ENCODE peak calls at places on chromosomes 1 and 21, in four cellular contexts. One of them, this sample, is unnamed.

GRCh38 chr1:227544067-227544655 is 19.2 kb upstream of the ZNF678 start:
- DNase-seq in AG20443: no peak
- DNase-seq in chondrocyte: peak
- DNase-seq in stimulated activated CD4-positive, alpha-beta T cell treated with anti-CD3 and anti-CD28 coated beads, Interleukin-1b, Interleukin-23, amount 100 ng/mL, for 24 hours: no peak
- DNase-seq in this sample: no peak

GRCh38 chr1:64183380-64183984 is 19.9 kb upstream of the UBE2U start:
- DNase-seq in stimulated activated CD4-positive, alpha-beta T cell treated with anti-CD3 and anti-CD28 coated beads, Interleukin-1b, Interleukin-23, amount 100 ng/mL, for 24 hours: no peak
- DNase-seq in chondrocyte: no peak
- DNase-seq in AG20443: no peak
- DNase-seq in this sample: no peak

GRCh38 chr1:7404046-7404742 is 366.9 kb upstream of the VAMP3 start:
- DNase-seq in chondrocyte: peak
- DNase-seq in stimulated activated CD4-positive, alpha-beta T cell treated with anti-CD3 and anti-CD28 coated beads, Interleukin-1b, Interleukin-23, amount 100 ng/mL, for 24 hours: no peak
- DNase-seq in AG20443: no peak
- DNase-seq in this sample: no peak

GRCh38 chr1:90314533-90314932 is 319.6 kb downstream of the ZNF326 start:
- DNase-seq in AG20443: no peak
- DNase-seq in chondrocyte: no peak
- DNase-seq in stimulated activated CD4-positive, alpha-beta T cell treated with anti-CD3 and anti-CD28 coated beads, Interleukin-1b, Interleukin-23, amount 100 ng/mL, for 24 hours: no peak
- DNase-seq in this sample: no peak

GRCh38 chr1:64514197-64514765 is 44.4 kb downstream of the CACHD1 start:
- DNase-seq in AG20443: no peak
- DNase-seq in stimulated activated CD4-positive, alpha-beta T cell treated with anti-CD3 and anti-CD28 coated beads, Interleukin-1b, Interleukin-23, amount 100 ng/mL, for 24 hours: no peak
- DNase-seq in chondrocyte: no peak
- DNase-seq in this sample: no peak

GRCh38 chr1:89610457-89610991 is 22.4 kb upstream of the LRRC8C start:
- DNase-seq in stimulated activated CD4-positive, alpha-beta T cell treated with anti-CD3 and anti-CD28 coated beads, Interleukin-1b, Interleukin-23, amount 100 ng/mL, for 24 hours: no peak
- DNase-seq in AG20443: no peak
- DNase-seq in chondrocyte: peak
- DNase-seq in this sample: no peak

GRCh38 chr1:224333939-224334701 is 4.1 kb upstream of the NVL start:
- DNase-seq in stimulated activated CD4-positive, alpha-beta T cell treated with anti-CD3 and anti-CD28 coated beads, Interleukin-1b, Interleukin-23, amount 100 ng/mL, for 24 hours: no peak
- DNase-seq in chondrocyte: no peak
- DNase-seq in AG20443: peak
- DNase-seq in this sample: no peak

GRCh38 chr1:52906135-52906603 is 15.4 kb downstream of the ECHDC2 start:
- DNase-seq in chondrocyte: no peak
- DNase-seq in stimulated activated CD4-positive, alpha-beta T cell treated with anti-CD3 and anti-CD28 coated beads, Interleukin-1b, Interleukin-23, amount 100 ng/mL, for 24 hours: no peak
- DNase-seq in AG20443: no peak
- DNase-seq in this sample: no peak

GRCh38 chr21:15278851-15279250 is 214.1 kb upstream of the NRIP1 start:
- DNase-seq in chondrocyte: no peak
- DNase-seq in stimulated activated CD4-positive, alpha-beta T cell treated with anti-CD3 and anti-CD28 coated beads, Interleukin-1b, Interleukin-23, amount 100 ng/mL, for 24 hours: no peak
- DNase-seq in AG20443: no peak
- DNase-seq in this sample: no peak

GRCh38 chr1:21653744-21654100 is 15.4 kb downstream of the RAP1GAP start:
- DNase-seq in AG20443: peak
- DNase-seq in chondrocyte: no peak
- DNase-seq in stimulated activated CD4-positive, alpha-beta T cell treated with anti-CD3 and anti-CD28 coated beads, Interleukin-1b, Interleukin-23, amount 100 ng/mL, for 24 hours: no peak
- DNase-seq in this sample: no peak

GRCh38 chr1:162899422-162900168 is 38.6 kb upstream of the CCDC190 start:
- DNase-seq in chondrocyte: no peak
- DNase-seq in AG20443: peak
- DNase-seq in stimulated activated CD4-positive, alpha-beta T cell treated with anti-CD3 and anti-CD28 coated beads, Interleukin-1b, Interleukin-23, amount 100 ng/mL, for 24 hours: no peak
- DNase-seq in this sample: no peak

GRCh38 chr1:39333296-39333695 is 128.8 kb downstream of the MACF1 start:
- DNase-seq in stimulated activated CD4-positive, alpha-beta T cell treated with anti-CD3 and anti-CD28 coated beads, Interleukin-1b, Interleukin-23, amount 100 ng/mL, for 24 hours: no peak
- DNase-seq in chondrocyte: no peak
- DNase-seq in AG20443: no peak
- DNase-seq in this sample: no peak